ENCODE peak calls at places on chromosomes 4 and X, in ten cellular contexts. One of them, this sample, is unnamed.
A peak's percentile ranks its signal among the peaks of the same experiment; 100 is the strongest.

GRCh38 chr4:118879409-118879808 is 9.2 kb upstream of the SYNPO2 start:
- DNase-seq in AG04450: no peak
- DNase-seq in DMS79: no peak
- DNase-seq in RPMI7951: peak; percentile 18
- DNase-seq in NCI-H1105 treated with DMSO at 0.1 percent for 48 hours: no peak
- DNase-seq in HL-60: no peak
- DNase-seq in kidney glomerular epithelial cell: no peak
- DNase-seq in colonic mucosa: no peak
- DNase-seq in Calu3: no peak
- DNase-seq in glomerular endothelial cell: no peak
- DNase-seq in this sample: no peak

GRCh38 chrX:24242649-24243556 is 71.0 kb downstream of the SUPT20HL2 start:
- DNase-seq in DMS79: no peak
- DNase-seq in glomerular endothelial cell: no peak
- DNase-seq in HL-60: peak; percentile 16
- DNase-seq in NCI-H1105 treated with DMSO at 0.1 percent for 48 hours: no peak
- DNase-seq in Calu3: no peak
- DNase-seq in AG04450: peak; percentile 29
- DNase-seq in colonic mucosa: peak; percentile 29
- DNase-seq in kidney glomerular epithelial cell: no peak
- DNase-seq in RPMI7951: peak; percentile 89
- DNase-seq in this sample: no peak

GRCh38 chrX:97616883-97617510 is 733.3 kb downstream of the RPA4 start:
- DNase-seq in colonic mucosa: no peak
- DNase-seq in NCI-H1105 treated with DMSO at 0.1 percent for 48 hours: no peak
- DNase-seq in RPMI7951: peak; percentile 67
- DNase-seq in DMS79: no peak
- DNase-seq in HL-60: no peak
- DNase-seq in kidney glomerular epithelial cell: peak; percentile 21
- DNase-seq in AG04450: peak; percentile 23
- DNase-seq in glomerular endothelial cell: no peak
- DNase-seq in Calu3: peak; percentile 65
- DNase-seq in this sample: no peak

GRCh38 chr4:1595789-1596325 is 88.3 kb downstream of the FAM53A start:
- DNase-seq in HL-60: no peak
- DNase-seq in colonic mucosa: no peak
- DNase-seq in AG04450: no peak
- DNase-seq in DMS79: no peak
- DNase-seq in RPMI7951: no peak
- DNase-seq in glomerular endothelial cell: no peak
- DNase-seq in Calu3: no peak
- DNase-seq in kidney glomerular epithelial cell: no peak
- DNase-seq in NCI-H1105 treated with DMSO at 0.1 percent for 48 hours: no peak
- DNase-seq in this sample: no peak

GRCh38 chrX:10173331-10173900 is 16.6 kb downstream of the CLCN4 start:
- DNase-seq in NCI-H1105 treated with DMSO at 0.1 percent for 48 hours: peak; percentile 37
- DNase-seq in glomerular endothelial cell: no peak
- DNase-seq in Calu3: peak; percentile 52
- DNase-seq in kidney glomerular epithelial cell: peak; percentile 82
- DNase-seq in colonic mucosa: peak; percentile 39
- DNase-seq in AG04450: peak; percentile 60
- DNase-seq in RPMI7951: no peak
- DNase-seq in DMS79: peak; percentile 20
- DNase-seq in HL-60: no peak
- DNase-seq in this sample: peak; percentile 64

GRCh38 chr4:119493419-119493818 is 135.2 kb downstream of the PDE5A start:
- DNase-seq in AG04450: no peak
- DNase-seq in colonic mucosa: no peak
- DNase-seq in glomerular endothelial cell: no peak
- DNase-seq in NCI-H1105 treated with DMSO at 0.1 percent for 48 hours: no peak
- DNase-seq in RPMI7951: no peak
- DNase-seq in DMS79: no peak
- DNase-seq in Calu3: no peak
- DNase-seq in kidney glomerular epithelial cell: no peak
- DNase-seq in HL-60: no peak
- DNase-seq in this sample: no peak

GRCh38 chr4:184362338-184362737 is 112.0 kb downstream of the IRF2 start:
- DNase-seq in glomerular endothelial cell: no peak
- DNase-seq in kidney glomerular epithelial cell: no peak
- DNase-seq in DMS79: no peak
- DNase-seq in RPMI7951: peak; percentile 45
- DNase-seq in colonic mucosa: no peak
- DNase-seq in Calu3: no peak
- DNase-seq in NCI-H1105 treated with DMSO at 0.1 percent for 48 hours: no peak
- DNase-seq in AG04450: no peak
- DNase-seq in HL-60: no peak
- DNase-seq in this sample: no peak

GRCh38 chrX:104310657-104311056 is 55.9 kb upstream of the ESX1 start:
- DNase-seq in HL-60: no peak
- DNase-seq in Calu3: no peak
- DNase-seq in glomerular endothelial cell: no peak
- DNase-seq in RPMI7951: no peak
- DNase-seq in colonic mucosa: no peak
- DNase-seq in AG04450: no peak
- DNase-seq in DMS79: no peak
- DNase-seq in NCI-H1105 treated with DMSO at 0.1 percent for 48 hours: no peak
- DNase-seq in kidney glomerular epithelial cell: no peak
- DNase-seq in this sample: no peak

GRCh38 chrX:117996918-117997480 is 119.6 kb downstream of the KLHL13 start:
- DNase-seq in kidney glomerular epithelial cell: no peak
- DNase-seq in DMS79: no peak
- DNase-seq in AG04450: no peak
- DNase-seq in colonic mucosa: no peak
- DNase-seq in glomerular endothelial cell: no peak
- DNase-seq in Calu3: no peak
- DNase-seq in NCI-H1105 treated with DMSO at 0.1 percent for 48 hours: peak; percentile 3
- DNase-seq in RPMI7951: no peak
- DNase-seq in HL-60: no peak
- DNase-seq in this sample: no peak

GRCh38 chrX:129842510-129843208 is 1.0 kb downstream of the ZDHHC9 start:
- DNase-seq in DMS79: peak; percentile 0
- DNase-seq in kidney glomerular epithelial cell: no peak
- DNase-seq in RPMI7951: peak; percentile 32
- DNase-seq in Calu3: peak; percentile 25
- DNase-seq in glomerular endothelial cell: no peak
- DNase-seq in HL-60: no peak
- DNase-seq in colonic mucosa: peak; percentile 70
- DNase-seq in NCI-H1105 treated with DMSO at 0.1 percent for 48 hours: no peak
- DNase-seq in AG04450: no peak
- DNase-seq in this sample: peak; percentile 23

This sample was measured in K562.